ENCODE peak calls at places on chromosome 1, in four cellular contexts. X is kidney tubule cell, H is EL, K is GM19239. S is an unnamed sample.

GRCh38 chr1:219088778-219089557 is 84.7 kb upstream of the LYPLAL1 start:
- DNase-seq in H (peak), K (peak), X (peak), S (peak)

GRCh38 chr1:59096501-59096900 is 200.4 kb upstream of the FGGY start:
- DNase-seq in X (no peak), H (no peak), K (no peak), S (no peak)

GRCh38 chr1:48875736-48876135 is 99.0 kb upstream of the BEND5 start:
- DNase-seq in X (no peak), K (no peak), H (no peak), S (no peak)

GRCh38 chr1:178267646-178268094 is 173.8 kb downstream of the RASAL2 start:
- DNase-seq in K (no peak), X (peak), H (peak), S (peak)

GRCh38 chr1:233033366-233033765 is 83.0 kb downstream of the NTPCR start:
- DNase-seq in H (no peak), X (no peak), K (no peak), S (no peak)

GRCh38 chr1:158087320-158087927 is 93.3 kb upstream of the CD1D start:
- DNase-seq in X (peak), H (peak), K (peak), S (peak)

GRCh38 chr1:227759345-227760300 is 24.4 kb downstream of the SNAP47 start:
- DNase-seq in H (peak), X (peak), K (no peak), S (peak)

GRCh38 chr1:17239420-17239819 is 9.5 kb upstream of the PADI3 start:
- DNase-seq in K (peak), X (peak), H (peak), S (peak)

S was measured in epithelial cell of esophagus.